ENCODE peak calls at places on chromosomes 4 and X, in six cellular contexts. Y is HepG2; N is lung; Q is heart right ventricle; H is CD4-positive, alpha-beta T cell; J is tibial nerve. M is an unnamed sample. For H3K9me3, the result is how much of the 10 kb centered on the place peaks cover.

GRCh38 chrX:130082244-130083106 is 27.8 kb downstream of the ELF4 start:
- DNase-seq in Q (peak), J (no peak), Y (no peak), H (peak), N (peak), M (peak)

GRCh38 chr4:148787831-148788477 is 345.7 kb upstream of the NR3C2 start:
- DNase-seq in H (no peak), J (no peak), Q (peak), Y (no peak), N (no peak), M (no peak)

GRCh38 chr4:78056265-78057129 is 626 bp upstream of the FRAS1 start:
- DNase-seq in Y (peak), J (peak), H (no peak), N (peak), Q (peak), M (no peak)

GRCh38 chrX:34734383-34734782 is 77.3 kb upstream of the TMEM47 start:
- DNase-seq in Y (no peak), J (no peak), Q (no peak), N (no peak), H (no peak), M (no peak)

GRCh38 chr4:150682126-150682525 is 100.2 kb downstream of the MAB21L2 start:
- DNase-seq in Q (no peak), N (no peak), H (no peak), Y (no peak), J (no peak), M (no peak)

GRCh38 chrX:55524487-55524886 is 34.8 kb upstream of the USP51 start:
- DNase-seq in Y (peak), J (no peak), Q (no peak), N (no peak), H (no peak), M (no peak)

GRCh38 chr4:153976954-153977353 is 188.1 kb upstream of the SFRP2 start:
- DNase-seq in Y (no peak), J (no peak), Q (no peak), N (no peak), H (no peak), M (no peak)

GRCh38 chrX:110003167-110004156 is 548 bp downstream of the TMEM164 start:
- DNase-seq in H (no peak), Q (peak), Y (no peak), J (no peak), N (no peak), M (no peak)

GRCh38 chr4:38136604-38137003 is 176.4 kb downstream of the PTTG2 start:
- DNase-seq in J (no peak), Y (no peak), Q (no peak), N (no peak), H (no peak), M (no peak)

DNA sequence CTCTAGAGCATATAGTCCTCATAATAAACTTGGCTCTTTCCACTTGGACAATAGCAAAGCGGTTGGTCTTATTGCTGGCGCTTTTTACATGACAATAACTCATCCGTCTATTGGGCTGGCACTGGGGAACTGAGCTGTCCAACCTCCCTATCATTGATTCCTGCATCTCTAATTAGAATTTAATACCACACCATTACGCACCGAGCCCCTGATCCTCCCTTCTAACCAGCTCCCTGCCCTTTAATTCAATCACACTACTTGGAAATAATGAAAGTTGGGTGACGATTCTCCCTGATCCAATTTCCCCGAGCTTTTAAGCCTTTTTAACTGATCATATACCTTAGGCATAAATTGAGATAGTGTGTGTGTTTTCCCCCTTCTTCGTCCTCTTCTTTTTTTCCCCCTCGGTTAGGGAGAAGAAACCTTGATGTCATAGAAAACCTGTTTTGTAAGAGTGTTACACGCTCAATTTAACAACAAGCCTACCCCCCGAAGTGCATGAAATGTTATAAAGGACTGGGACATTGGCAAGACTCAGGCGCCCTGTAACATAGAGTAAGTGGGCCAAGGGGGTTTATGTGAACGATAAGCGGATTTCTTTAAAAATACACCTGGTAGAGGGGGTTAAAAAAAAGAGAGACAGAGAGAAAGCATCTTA is 392 bp upstream of the PHOX2B start:
- DNase-seq in J (no peak), N (no peak), Q (no peak), H (no peak), Y (no peak), M (no peak)
- H3K9me3 ChIP-seq in J (under half), N (under half), Q (under half), H (under half), Y (under half), M (under half)

DNA sequence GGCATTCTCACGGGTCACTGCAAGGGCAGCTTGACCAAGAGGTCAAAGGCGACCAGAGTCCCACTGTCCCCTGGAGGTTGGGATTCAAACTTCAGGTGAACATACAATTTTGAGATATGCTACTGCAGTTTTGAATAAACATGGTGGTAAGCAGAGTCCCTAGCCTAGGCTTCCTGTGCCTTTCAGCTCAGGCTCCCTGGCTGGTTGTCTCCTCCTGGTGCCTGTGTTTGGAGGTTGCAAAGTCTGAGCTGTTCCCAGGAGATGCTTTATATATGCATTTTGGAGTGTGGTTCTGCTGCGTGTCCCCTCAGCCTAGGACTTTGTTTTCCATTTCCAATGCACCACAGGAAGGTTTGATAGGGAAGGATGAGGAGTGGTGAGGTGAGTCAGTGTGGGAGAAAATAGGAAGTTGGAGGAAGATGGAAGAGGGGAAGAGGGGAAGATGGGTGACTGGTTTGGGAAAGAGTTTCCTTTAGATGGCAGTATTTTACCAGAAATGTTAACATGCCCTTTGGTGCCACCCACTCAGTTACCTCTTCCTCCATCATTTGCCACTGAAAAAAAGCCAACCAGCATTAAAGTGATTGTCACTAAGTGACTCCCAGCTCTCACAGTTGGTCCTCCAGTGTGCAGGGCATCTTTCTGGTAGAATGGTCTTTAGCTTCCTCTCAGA is 211.7 kb upstream of the AGTR2 start:
- DNase-seq in J (no peak), Y (no peak), Q (no peak), H (no peak), N (no peak), M (no peak)
- H3K9me3 ChIP-seq in J (under half), Y (under half), Q (under half), H (under half), N (under half), M (under half)

GRCh38 chr4:306551-306961 is 1.3 kb upstream of the ZNF732 start:
- DNase-seq in J (no peak), Y (no peak), Q (no peak), H (no peak), N (no peak), M (no peak)
- H3K9me3 ChIP-seq in J (half or more), Y (half or more), Q (under half), H (half or more), N (under half), M (under half)

DNA sequence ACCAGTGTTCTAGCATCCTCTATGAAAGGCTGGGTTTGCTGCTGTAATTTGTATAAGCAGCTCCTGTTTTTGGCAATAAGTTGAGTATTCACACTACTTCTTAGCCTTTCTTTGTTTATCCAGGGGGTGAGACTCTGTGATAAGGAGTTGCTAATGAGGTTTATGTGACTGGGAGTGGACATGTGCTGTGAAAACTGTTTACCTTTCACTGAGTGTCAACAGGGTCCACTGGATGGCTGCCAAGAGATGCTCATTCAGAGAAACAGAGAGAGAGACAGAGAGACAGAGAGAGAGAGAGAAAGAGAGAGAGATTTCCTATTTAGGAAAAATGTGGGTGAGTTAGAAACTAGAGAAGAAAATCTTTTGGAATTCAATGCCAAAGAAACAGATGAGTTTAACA is 233.9 kb downstream of the CHIC2 start:
- DNase-seq in Q (no peak), H (no peak), J (no peak), N (no peak), Y (no peak), M (no peak)
- H3K9me3 ChIP-seq in Q (under half), H (under half), J (under half), N (under half), Y (under half), M (under half)

GRCh38 chrX:2387614-2388239 is 113.0 kb downstream of the DHRSX start:
- DNase-seq in N (no peak), Q (no peak), Y (no peak), J (no peak), H (no peak), M (no peak)
- H3K9me3 ChIP-seq in N (under half), Q (under half), Y (under half), J (under half), H (under half), M (under half)

GRCh38 chr4:139691-140090 is 15.4 kb downstream of the ZNF718 start:
- DNase-seq in Q (no peak), N (no peak), J (no peak), Y (no peak), H (no peak), M (no peak)

DNA sequence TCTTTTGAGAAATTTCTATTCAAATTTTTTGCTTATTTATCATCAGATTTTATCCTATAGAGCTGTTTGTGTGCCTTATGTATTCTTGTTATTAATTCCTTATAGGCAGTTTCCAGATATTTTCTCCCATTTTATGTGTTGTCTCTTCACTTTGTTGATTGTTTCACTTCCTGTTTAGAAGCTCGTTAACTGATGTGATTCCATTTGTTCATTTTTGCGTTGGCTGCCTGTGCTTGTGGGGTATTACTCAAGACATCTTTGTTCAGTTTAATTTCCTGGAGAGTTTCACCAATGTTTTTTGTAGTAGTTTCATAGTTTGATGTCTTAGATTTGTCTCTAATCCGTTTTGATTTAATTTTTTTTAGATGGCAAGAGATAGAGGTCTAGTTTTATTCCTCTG is 14.6 kb downstream of the ZNF718 start:
- DNase-seq in Q (no peak), N (no peak), Y (no peak), J (no peak), H (no peak), M (no peak)
- H3K9me3 ChIP-seq in Q (half or more), N (under half), Y (half or more), J (half or more), H (half or more), M (under half)

GRCh38 chr4:139036885-139037284 is 21.3 kb downstream of the NOCT start:
- DNase-seq in N (no peak), Q (no peak), H (no peak), Y (no peak), J (no peak), M (no peak)

GRCh38 chr4:139039044-139039443 is 23.5 kb downstream of the NOCT start:
- DNase-seq in H (no peak), J (no peak), Y (no peak), N (no peak), Q (no peak), M (no peak)

GRCh38 chr4:139030614-139031235 is 15.1 kb downstream of the NOCT start:
- DNase-seq in H (peak), N (peak), Y (peak), J (peak), Q (peak), M (peak)

DNA sequence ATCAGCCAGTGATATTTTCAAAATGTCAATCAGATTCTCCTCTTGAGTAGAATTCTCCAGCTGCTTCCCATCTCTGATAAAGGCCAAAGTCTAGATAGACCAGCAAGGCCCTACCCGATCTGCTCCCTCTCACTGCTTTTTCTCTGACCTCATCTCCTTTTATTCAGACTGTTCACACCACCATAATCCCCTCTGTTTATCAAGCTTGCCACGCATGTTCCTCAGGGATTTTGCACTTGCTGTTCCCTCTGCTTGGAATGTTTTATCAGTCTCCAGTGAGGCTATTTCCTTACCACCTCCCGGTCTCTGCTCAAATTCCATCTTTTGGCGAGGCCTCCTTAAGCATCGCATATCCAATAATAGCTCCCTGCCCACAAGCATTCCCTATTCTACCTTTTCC is 20.1 kb downstream of the NOCT start:
- DNase-seq in H (no peak), J (no peak), Q (no peak), Y (no peak), N (no peak), M (no peak)
- H3K9me3 ChIP-seq in H (under half), J (under half), Q (under half), Y (under half), N (under half), M (under half)